ENCODE peak calls at places on chromosomes 6 and 20, in four cellular contexts. O is IMR-90; E is CD8-positive, alpha-beta T cell; N is CD4-positive, alpha-beta memory T cell. Z is an unnamed sample.
A peak's percentile ranks its signal among the peaks of the same experiment; 100 is the strongest.

GRCh38 chr6:257774-258173 is 34.5 kb upstream of the DUSP22 start:
- DNase-seq in O (no peak), E (no peak), N (no peak), Z (no peak)

GRCh38 chr6:135269399-135270005 is 88.4 kb downstream of the MYB start:
- DNase-seq in O (no peak), E (no peak), N (no peak), Z (no peak)

GRCh38 chr20:38202153-38202981 is 37.3 kb upstream of the TGM2 start:
- DNase-seq in O (no peak), E (no peak), N (no peak), Z (no peak)

GRCh38 chr6:91042656-91043055 is 455.8 kb upstream of the MAP3K7 start:
- DNase-seq in O (no peak), E (no peak), N (no peak), Z (no peak)

GRCh38 chr6:135667694-135668455 is 170.3 kb upstream of the AHI1 start:
- DNase-seq in O (peak; percentile 59), E (no peak), N (no peak), Z (no peak)

GRCh38 chr6:149872233-149872632 is 8.1 kb upstream of the LRP11 start:
- DNase-seq in O (no peak), E (no peak), N (no peak), Z (no peak)

GRCh38 chr6:29763491-29764289 is 40.5 kb downstream of the HLA-F start:
- DNase-seq in O (peak; percentile 68), E (no peak), N (no peak), Z (no peak)

GRCh38 chr6:143575440-143575839 is 63.9 kb upstream of the FUCA2 start:
- DNase-seq in O (peak; percentile 86), E (peak; percentile 12), N (peak; percentile 72), Z (peak; percentile 41)

GRCh38 chr6:12134991-12135390 is 122.9 kb downstream of the HIVEP1 start:
- DNase-seq in O (no peak), E (no peak), N (no peak), Z (no peak)

GRCh38 chr6:169793408-169793807 is 42.0 kb downstream of the ERMARD start:
- DNase-seq in O (no peak), E (no peak), N (no peak), Z (no peak)

GRCh38 chr6:36684447-36684812 is 5.9 kb downstream of the CDKN1A start:
- DNase-seq in O (no peak), E (no peak), N (no peak), Z (no peak)

DNA sequence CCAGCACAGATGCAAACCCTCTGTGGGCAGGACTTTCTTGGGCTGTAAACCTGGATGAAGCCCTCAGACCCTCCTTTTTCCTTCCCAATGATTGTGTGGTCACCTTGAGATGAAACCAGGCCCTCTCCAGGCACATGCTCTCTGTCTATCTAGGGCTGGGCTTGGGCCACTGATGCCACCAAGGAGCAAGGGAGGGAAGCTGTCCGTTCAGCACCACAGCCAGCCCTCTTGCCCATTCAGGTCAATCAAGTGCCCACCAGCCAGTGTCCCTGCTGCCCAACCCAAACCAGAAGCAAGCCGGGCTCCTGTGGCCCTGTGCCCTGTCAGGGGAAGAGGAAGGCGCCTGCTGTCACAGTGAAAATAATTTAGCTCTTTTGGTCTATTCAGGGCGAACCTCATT is 8.0 kb downstream of the STMN3 start:
- DNase-seq in O (no peak), E (no peak), N (no peak), Z (no peak)
- H3K27me3 ChIP-seq in O (no peaks in the 10 kb centered on the region), E (no peaks in the 10 kb centered on the region), N (no peaks in the 10 kb centered on the region), Z (no peaks in the 10 kb centered on the region)

DNA sequence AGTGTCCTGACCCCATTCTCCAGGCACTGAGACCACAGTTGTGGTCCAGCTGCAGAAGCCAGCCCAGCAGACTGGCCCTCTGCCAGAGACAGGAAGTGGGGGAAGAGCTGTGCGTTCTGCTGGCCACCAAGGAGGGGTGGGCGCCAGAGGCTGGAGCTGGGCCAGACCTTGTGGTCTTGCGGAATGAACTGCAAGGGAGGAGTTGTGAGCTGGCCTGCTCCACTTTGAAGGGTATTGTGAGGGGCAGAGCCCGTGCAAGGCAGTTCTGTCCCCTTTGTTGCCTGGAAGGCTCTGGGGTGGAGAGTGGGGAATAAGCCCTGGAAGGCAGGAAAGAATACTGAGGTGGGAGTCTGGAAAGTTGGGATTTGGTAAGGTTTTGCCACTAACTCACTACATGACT is 3.6 kb upstream of the MDFI start:
- DNase-seq in O (no peak), E (no peak), N (no peak), Z (no peak)
- H3K27ac ChIP-seq in O (no peak overlapping the region), E (no peak overlapping the region), N (no peak overlapping the region), Z (no peak overlapping the region)

DNA sequence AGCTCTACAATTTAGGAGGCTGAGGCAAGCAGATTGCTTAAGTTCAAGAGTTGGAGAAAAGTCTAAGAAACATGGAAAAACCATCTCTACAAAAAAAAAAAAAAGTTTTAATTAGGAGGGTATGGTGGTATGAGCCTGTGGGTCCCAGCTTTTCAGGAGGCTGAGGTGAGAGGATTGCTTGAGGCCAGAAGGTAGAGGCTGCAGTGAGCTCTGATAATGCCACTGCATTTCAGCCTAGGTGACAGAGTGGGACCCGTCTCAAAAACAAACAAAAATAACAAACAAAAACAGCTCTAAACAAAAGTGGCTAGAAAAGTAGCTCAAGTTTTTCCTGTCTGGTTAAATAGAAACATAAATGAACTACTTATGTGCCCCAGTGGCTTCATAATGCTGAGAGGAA is 2133.6 kb upstream of the DEFB115 start:
- DNase-seq in O (no peak), E (no peak), N (no peak), Z (no peak)
- H3K9me3 ChIP-seq in O (peaks cover 16% of the 10 kb centered on the region), E (no peaks in the 10 kb centered on the region), N (peaks cover 3% of the 10 kb centered on the region), Z (peaks cover 5% of the 10 kb centered on the region)

DNA sequence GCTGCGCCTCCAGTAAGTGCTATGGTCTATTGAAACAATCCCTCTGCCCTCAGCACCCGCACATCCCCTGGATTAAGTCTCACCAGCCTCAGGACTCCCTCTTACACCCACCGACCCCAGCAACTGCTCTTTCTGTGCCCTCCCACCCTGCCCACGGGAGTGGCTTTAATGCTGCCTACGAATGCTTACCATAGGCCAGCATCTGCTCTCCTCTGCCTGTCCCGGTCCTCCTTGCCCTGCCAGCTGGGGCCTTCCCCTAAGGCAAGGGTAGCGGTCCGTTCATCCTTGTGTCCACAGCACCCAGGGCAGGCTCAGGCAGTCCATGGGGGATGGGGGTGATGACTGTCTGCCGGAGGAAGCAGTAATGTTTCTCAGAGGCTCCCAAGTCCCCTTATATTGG is 4.1 kb downstream of the EBF4 start:
- DNase-seq in O (no peak), E (no peak), N (no peak), Z (no peak)
- H3K27me3 ChIP-seq in O (peaks cover 64% of the 10 kb centered on the region), E (peaks cover 5% of the 10 kb centered on the region), N (peaks cover 19% of the 10 kb centered on the region), Z (peaks cover 26% of the 10 kb centered on the region)

DNA sequence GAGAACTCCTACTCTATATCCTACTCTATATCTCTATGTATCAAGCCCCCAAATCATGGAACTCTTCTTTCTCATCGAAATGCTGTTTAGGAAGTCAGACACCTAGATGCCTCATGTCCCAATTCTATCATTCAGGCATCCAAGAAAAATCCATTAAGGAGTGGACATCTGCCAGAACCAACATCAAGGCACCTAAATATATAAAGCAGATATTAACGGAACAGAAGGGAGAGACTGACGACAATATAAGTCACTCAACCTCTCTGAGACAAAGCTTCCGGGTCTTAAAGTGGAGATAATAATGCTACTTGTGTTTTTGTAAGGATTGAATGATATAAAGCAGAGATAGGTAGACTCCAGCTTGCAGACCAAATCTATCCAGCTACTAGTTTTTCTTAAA is 241.5 kb downstream of the NFATC2 start:
- DNase-seq in O (no peak), E (no peak), N (no peak), Z (no peak)
- H3K27ac ChIP-seq in O (no peak overlapping the region), E (no peak overlapping the region), N (no peak overlapping the region), Z (no peak overlapping the region)

DNA sequence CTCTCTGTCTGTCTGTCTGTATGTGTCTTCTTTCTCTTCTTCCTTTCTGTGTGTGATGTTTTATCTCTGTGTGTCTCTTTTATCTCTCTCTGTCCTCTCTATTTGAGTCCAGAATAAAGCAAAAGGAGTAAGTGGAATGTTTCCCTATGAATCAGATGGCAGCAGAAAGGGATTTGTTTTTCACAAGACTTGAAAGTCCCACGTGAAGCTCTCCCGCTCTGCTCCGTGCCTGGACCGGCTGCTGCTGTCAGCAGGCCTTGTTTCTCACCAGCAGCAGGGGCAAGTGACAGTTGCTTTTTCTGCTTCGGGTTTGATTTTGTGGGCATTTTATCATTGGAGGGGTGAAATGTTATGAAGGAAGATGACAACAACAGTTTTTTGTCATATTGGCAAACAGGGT is 212.7 kb downstream of the PACRG start:
- DNase-seq in O (peak; percentile 5), E (no peak), N (no peak), Z (no peak)
- H3K9me3 ChIP-seq in O (peaks cover 4% of the 10 kb centered on the region), E (no peaks in the 10 kb centered on the region), N (no peaks in the 10 kb centered on the region), Z (peaks cover 6% of the 10 kb centered on the region)

GRCh38 chr20:36368869-36369268 is 62.7 kb downstream of the DLGAP4 start:
- DNase-seq in O (no peak), E (no peak), N (no peak), Z (no peak)

GRCh38 chr20:36367907-36368306 is 61.8 kb downstream of the DLGAP4 start:
- DNase-seq in O (no peak), E (no peak), N (no peak), Z (no peak)

GRCh38 chr20:36368400-36368799 is 62.3 kb downstream of the DLGAP4 start:
- DNase-seq in O (no peak), E (no peak), N (no peak), Z (no peak)

GRCh38 chr20:36366623-36367369 is 60.7 kb downstream of the DLGAP4 start:
- DNase-seq in O (no peak), E (no peak), N (no peak), Z (no peak)

GRCh38 chr20:36367370-36367745 is 61.2 kb downstream of the DLGAP4 start:
- DNase-seq in O (no peak), E (no peak), N (no peak), Z (no peak)
- H3K27me3 ChIP-seq in O (peaks cover 47% of the 10 kb centered on the region), E (no peaks in the 10 kb centered on the region), N (no peaks in the 10 kb centered on the region), Z (peaks cover 14% of the 10 kb centered on the region)

Z was measured in CD4-positive, alpha-beta T cell.